ENCODE peak calls at places on chromosomes 3 and 15, in eight cellular contexts. Z is CD8-positive, alpha-beta memory T cell; D is NCI-H774; F is HL-60; M is stimulated activated CD8-positive, alpha-beta memory T cell treated with anti-CD3 and anti-CD28 coated beads, Interleukin-4, amount 100 ng/mL, for 4 hours; C is activated gamma-delta T cell treated with anti-CD3 and anti-CD28 coated beads, Interleukin-2, amount 50 U/mL, for 16 hours; J is brain pericyte; L is lower lobe of right lung. O is an unnamed sample.

GRCh38 chr3:99128740-99129505 is 227.4 kb upstream of the DCBLD2 start:
- DNase-seq in Z (no peak), D (no peak), F (no peak), M (no peak), C (no peak), J (no peak), L (no peak), O (no peak)

GRCh38 chr3:172110127-172110779 is 70.9 kb downstream of the FNDC3B start:
- DNase-seq in Z (no peak), D (no peak), F (no peak), M (no peak), C (no peak), J (no peak), L (no peak), O (no peak)

GRCh38 chr15:79904256-79904655 is 7.4 kb upstream of the MTHFS start:
- DNase-seq in Z (no peak), D (no peak), F (no peak), M (no peak), C (no peak), J (no peak), L (no peak), O (no peak)

GRCh38 chr3:14200276-14200675 is 21.7 kb downstream of the LSM3 start:
- DNase-seq in Z (no peak), D (no peak), F (no peak), M (no peak), C (no peak), J (no peak), L (no peak), O (no peak)

GRCh38 chr15:45458746-45459403 is 63.7 kb downstream of the SLC30A4 start:
- DNase-seq in Z (peak; percentile 75), D (peak; percentile 56), F (peak; percentile 60), M (peak; percentile 62), C (peak; percentile 74), J (no peak), L (peak; percentile 67), O (peak; percentile 40)

GRCh38 chr15:101381671-101382212 is 86.7 kb upstream of the SNRPA1 start:
- DNase-seq in Z (no peak), D (no peak), F (peak; percentile 57), M (no peak), C (no peak), J (no peak), L (no peak), O (no peak)

GRCh38 chr3:186953011-186953487 is 22.7 kb downstream of the ST6GAL1 start:
- DNase-seq in Z (no peak), D (no peak), F (peak; percentile 65), M (no peak), C (no peak), J (no peak), L (no peak), O (no peak)

GRCh38 chr3:27532931-27533607 is 48.9 kb upstream of the SLC4A7 start:
- DNase-seq in Z (no peak), D (no peak), F (no peak), M (no peak), C (no peak), J (no peak), L (no peak), O (peak; percentile 17)

GRCh38 chr3:38600551-38600950 is 48.9 kb downstream of the SCN5A start:
- DNase-seq in Z (no peak), D (no peak), F (no peak), M (no peak), C (no peak), J (no peak), L (peak; percentile 7), O (no peak)

GRCh38 chr3:179921500-179921899 is 115.2 kb downstream of the PEX5L start:
- DNase-seq in Z (no peak), D (no peak), F (no peak), M (no peak), C (no peak), J (no peak), L (no peak), O (no peak)

GRCh38 chr3:66033241-66034138 is 5.2 kb downstream of the MAGI1 start:
- DNase-seq in Z (no peak), D (no peak), F (no peak), M (no peak), C (no peak), J (no peak), L (no peak), O (no peak)

GRCh38 chr3:82085356-82085755 is 323.9 kb upstream of the GBE1 start:
- DNase-seq in Z (no peak), D (no peak), F (no peak), M (no peak), C (no peak), J (no peak), L (no peak), O (no peak)

GRCh38 chr3:157542711-157543485 is 39.7 kb upstream of the VEPH1 start:
- DNase-seq in Z (no peak), D (no peak), F (peak; percentile 33), M (no peak), C (no peak), J (no peak), L (peak; percentile 87), O (peak; percentile 65)

GRCh38 chr3:16048435-16049318 is 125.8 kb upstream of the GALNT15 start:
- DNase-seq in Z (no peak), D (peak; percentile 18), F (peak; percentile 66), M (no peak), C (peak; percentile 27), J (peak; percentile 12), L (no peak), O (peak; percentile 75)

GRCh38 chr3:88307666-88308065 is 157.9 kb downstream of the C3orf38 start:
- DNase-seq in Z (no peak), D (no peak), F (no peak), M (no peak), C (no peak), J (no peak), L (no peak), O (peak; percentile 22)

GRCh38 chr3:42847731-42848130 is 27.9 kb downstream of the CYP8B1 start:
- DNase-seq in Z (no peak), D (no peak), F (no peak), M (no peak), C (no peak), J (no peak), L (no peak), O (no peak)

GRCh38 chr15:77535845-77536244 is 96.9 kb downstream of the LINGO1 start:
- DNase-seq in Z (no peak), D (no peak), F (no peak), M (no peak), C (no peak), J (no peak), L (no peak), O (no peak)

GRCh38 chr15:27176785-27177406 is 205.9 kb downstream of the GABRG3 start:
- DNase-seq in Z (no peak), D (no peak), F (no peak), M (no peak), C (no peak), J (no peak), L (no peak), O (no peak)

GRCh38 chr3:33032937-33033336 is 64.0 kb downstream of the GLB1 start:
- DNase-seq in Z (no peak), D (no peak), F (no peak), M (no peak), C (no peak), J (no peak), L (no peak), O (no peak)

GRCh38 chr3:196694202-196694638 is 17.8 kb downstream of the CEP19 start:
- DNase-seq in Z (no peak), D (no peak), F (no peak), M (no peak), C (no peak), J (no peak), L (no peak), O (no peak)

GRCh38 chr3:170572665-170573253 is 13.1 kb downstream of the SLC7A14 start:
- DNase-seq in Z (no peak), D (no peak), F (no peak), M (no peak), C (no peak), J (peak; percentile 33), L (no peak), O (no peak)

GRCh38 chr3:169143471-169143870 is 520.0 kb downstream of the MECOM start:
- DNase-seq in Z (no peak), D (no peak), F (no peak), M (no peak), C (no peak), J (no peak), L (no peak), O (no peak)

GRCh38 chr15:32688151-32688639 is 29.6 kb upstream of the GREM1 start:
- DNase-seq in Z (no peak), D (peak; percentile 65), F (no peak), M (no peak), C (no peak), J (no peak), L (no peak), O (no peak)

GRCh38 chr15:45141386-45141785 is 11.6 kb downstream of the DUOX1 start:
- DNase-seq in Z (no peak), D (no peak), F (no peak), M (no peak), C (no peak), J (no peak), L (no peak), O (no peak)

GRCh38 chr15:58510715-58511465 is 79.1 kb downstream of the LIPC start:
- DNase-seq in Z (no peak), D (no peak), F (no peak), M (no peak), C (no peak), J (no peak), L (no peak), O (no peak)

GRCh38 chr15:49265911-49266310 is 95.9 kb downstream of the GALK2 start:
- DNase-seq in Z (no peak), D (no peak), F (no peak), M (no peak), C (no peak), J (no peak), L (no peak), O (no peak)

GRCh38 chr3:30342319-30343060 is 263.9 kb upstream of the TGFBR2 start:
- DNase-seq in Z (no peak), D (no peak), F (no peak), M (no peak), C (no peak), J (peak; percentile 33), L (no peak), O (no peak)